ENCODE peak calls at places on chromosomes 4 and X, in seven cellular contexts. One of them, this sample, is unnamed.

GRCh38 chrX:103688949-103689348 is 2.5 kb upstream of the MORF4L2 start:
- DNase-seq in stomach: no peak
- DNase-seq in K562: no peak
- DNase-seq in tibial nerve: no peak
- DNase-seq in transverse colon: no peak
- DNase-seq in H1: no peak
- DNase-seq in suprapubic skin: no peak
- DNase-seq in this sample: peak

GRCh38 chr4:112881842-112882241 is 167.6 kb upstream of the ANK2 start:
- DNase-seq in suprapubic skin: no peak
- DNase-seq in H1: no peak
- DNase-seq in K562: no peak
- DNase-seq in transverse colon: no peak
- DNase-seq in stomach: no peak
- DNase-seq in tibial nerve: no peak
- DNase-seq in this sample: no peak

GRCh38 chr4:38046735-38047487 is 86.7 kb downstream of the PTTG2 start:
- DNase-seq in suprapubic skin: no peak
- DNase-seq in tibial nerve: no peak
- DNase-seq in H1: no peak
- DNase-seq in stomach: no peak
- DNase-seq in K562: no peak
- DNase-seq in transverse colon: no peak
- DNase-seq in this sample: no peak

GRCh38 chr4:77927991-77928925 is 65.6 kb downstream of the MRPL1 start:
- DNase-seq in transverse colon: peak
- DNase-seq in suprapubic skin: no peak
- DNase-seq in stomach: peak
- DNase-seq in H1: no peak
- DNase-seq in K562: no peak
- DNase-seq in tibial nerve: no peak
- DNase-seq in this sample: no peak

GRCh38 chr4:82380831-82381230 is 7.0 kb upstream of the HNRNPD start:
- DNase-seq in suprapubic skin: no peak
- DNase-seq in H1: no peak
- DNase-seq in stomach: no peak
- DNase-seq in tibial nerve: no peak
- DNase-seq in transverse colon: no peak
- DNase-seq in K562: no peak
- DNase-seq in this sample: no peak

GRCh38 chrX:41406211-41406610 is 40.9 kb upstream of the NYX start:
- DNase-seq in K562: no peak
- DNase-seq in stomach: no peak
- DNase-seq in suprapubic skin: no peak
- DNase-seq in H1: no peak
- DNase-seq in tibial nerve: no peak
- DNase-seq in transverse colon: no peak
- DNase-seq in this sample: no peak

GRCh38 chrX:113300580-113300979 is 459.9 kb upstream of the AMOT start:
- DNase-seq in transverse colon: no peak
- DNase-seq in K562: no peak
- DNase-seq in stomach: no peak
- DNase-seq in suprapubic skin: no peak
- DNase-seq in H1: no peak
- DNase-seq in tibial nerve: no peak
- DNase-seq in this sample: no peak

GRCh38 chr4:51932261-51932660 is 87.9 kb downstream of the LRRC66 start:
- DNase-seq in stomach: no peak
- DNase-seq in K562: no peak
- DNase-seq in transverse colon: no peak
- DNase-seq in tibial nerve: peak
- DNase-seq in suprapubic skin: no peak
- DNase-seq in H1: no peak
- DNase-seq in this sample: no peak

GRCh38 chr4:6633091-6633906 is 7.2 kb upstream of the MRFAP1 start:
- DNase-seq in stomach: no peak
- DNase-seq in H1: no peak
- DNase-seq in transverse colon: no peak
- DNase-seq in tibial nerve: no peak
- DNase-seq in suprapubic skin: no peak
- DNase-seq in K562: no peak
- DNase-seq in this sample: peak

GRCh38 chr4:188864741-188865140 is 725.5 kb downstream of the TRIML1 start:
- DNase-seq in K562: no peak
- DNase-seq in suprapubic skin: no peak
- DNase-seq in stomach: no peak
- DNase-seq in transverse colon: no peak
- DNase-seq in H1: no peak
- DNase-seq in tibial nerve: no peak
- DNase-seq in this sample: no peak

GRCh38 chr4:73599182-73599581 is 21.1 kb downstream of the RASSF6 start:
- DNase-seq in stomach: peak
- DNase-seq in tibial nerve: no peak
- DNase-seq in H1: no peak
- DNase-seq in K562: peak
- DNase-seq in transverse colon: peak
- DNase-seq in suprapubic skin: no peak
- DNase-seq in this sample: no peak

GRCh38 chr4:168484626-168485025 is 4.3 kb upstream of the DDX60L start:
- DNase-seq in H1: no peak
- DNase-seq in tibial nerve: no peak
- DNase-seq in suprapubic skin: no peak
- DNase-seq in stomach: no peak
- DNase-seq in transverse colon: no peak
- DNase-seq in K562: no peak
- DNase-seq in this sample: no peak

GRCh38 chrX:56564182-56564885 is 907 bp downstream of the UBQLN2 start:
- DNase-seq in stomach: no peak
- DNase-seq in suprapubic skin: no peak
- DNase-seq in tibial nerve: peak
- DNase-seq in transverse colon: peak
- DNase-seq in H1: no peak
- DNase-seq in K562: peak
- DNase-seq in this sample: peak

GRCh38 chr4:110164856-110165255 is 33.6 kb downstream of the ELOVL6 start:
- DNase-seq in H1: no peak
- DNase-seq in transverse colon: no peak
- DNase-seq in K562: no peak
- DNase-seq in stomach: no peak
- DNase-seq in suprapubic skin: no peak
- DNase-seq in tibial nerve: no peak
- DNase-seq in this sample: no peak

GRCh38 chr4:177489847-177490246 is 47.6 kb upstream of the AGA start:
- DNase-seq in transverse colon: no peak
- DNase-seq in tibial nerve: no peak
- DNase-seq in stomach: no peak
- DNase-seq in H1: no peak
- DNase-seq in K562: no peak
- DNase-seq in suprapubic skin: no peak
- DNase-seq in this sample: no peak

GRCh38 chr4:147733614-147734344 is 1.9 kb downstream of the ARHGAP10 start:
- DNase-seq in K562: no peak
- DNase-seq in H1: no peak
- DNase-seq in transverse colon: no peak
- DNase-seq in suprapubic skin: no peak
- DNase-seq in tibial nerve: peak
- DNase-seq in stomach: no peak
- DNase-seq in this sample: no peak
- TF ChIP-seq POLR2A in K562: no peak
- TF ChIP-seq POLR2A in H1: no peak
- TF ChIP-seq POLR2A in transverse colon: no peak
- TF ChIP-seq POLR2A in suprapubic skin: no peak
- TF ChIP-seq POLR2A in tibial nerve: no peak
- TF ChIP-seq POLR2A in stomach: no peak
- TF ChIP-seq POLR2A in this sample: no peak

GRCh38 chr4:145625677-145626622 is 6.8 kb downstream of the MMAA start:
- DNase-seq in tibial nerve: no peak
- DNase-seq in stomach: no peak
- DNase-seq in K562: no peak
- DNase-seq in H1: no peak
- DNase-seq in transverse colon: no peak
- DNase-seq in suprapubic skin: no peak
- DNase-seq in this sample: no peak

GRCh38 chr4:145623831-145624230 is 4.6 kb downstream of the MMAA start:
- DNase-seq in suprapubic skin: no peak
- DNase-seq in transverse colon: no peak
- DNase-seq in stomach: no peak
- DNase-seq in H1: no peak
- DNase-seq in K562: no peak
- DNase-seq in tibial nerve: no peak
- DNase-seq in this sample: peak

GRCh38 chr4:145626623-145626982 is 7.4 kb downstream of the MMAA start:
- DNase-seq in H1: no peak
- DNase-seq in suprapubic skin: no peak
- DNase-seq in transverse colon: no peak
- DNase-seq in tibial nerve: no peak
- DNase-seq in stomach: no peak
- DNase-seq in K562: no peak
- DNase-seq in this sample: no peak
- TF ChIP-seq POLR2A in H1: no peak
- TF ChIP-seq POLR2A in suprapubic skin: no peak
- TF ChIP-seq POLR2A in transverse colon: no peak
- TF ChIP-seq POLR2A in tibial nerve: no peak
- TF ChIP-seq POLR2A in stomach: no peak
- TF ChIP-seq POLR2A in K562: no peak
- TF ChIP-seq POLR2A in this sample: no peak

GRCh38 chrX:39690541-39691415 is 407.0 kb downstream of the BCOR start:
- DNase-seq in H1: no peak
- DNase-seq in suprapubic skin: no peak
- DNase-seq in transverse colon: peak
- DNase-seq in tibial nerve: no peak
- DNase-seq in K562: no peak
- DNase-seq in stomach: no peak
- DNase-seq in this sample: no peak

GRCh38 chrX:39689374-39690104 is 408.2 kb downstream of the BCOR start:
- DNase-seq in transverse colon: peak
- DNase-seq in tibial nerve: no peak
- DNase-seq in stomach: no peak
- DNase-seq in H1: no peak
- DNase-seq in suprapubic skin: no peak
- DNase-seq in K562: no peak
- DNase-seq in this sample: no peak

GRCh38 chrX:39688219-39688575 is 409.6 kb downstream of the BCOR start:
- DNase-seq in suprapubic skin: no peak
- DNase-seq in stomach: no peak
- DNase-seq in tibial nerve: no peak
- DNase-seq in K562: no peak
- DNase-seq in H1: no peak
- DNase-seq in transverse colon: no peak
- DNase-seq in this sample: no peak

GRCh38 chrX:39691724-39692123 is 406.0 kb downstream of the BCOR start:
- DNase-seq in stomach: no peak
- DNase-seq in suprapubic skin: no peak
- DNase-seq in tibial nerve: no peak
- DNase-seq in K562: no peak
- DNase-seq in transverse colon: no peak
- DNase-seq in H1: no peak
- DNase-seq in this sample: no peak

GRCh38 chrX:39688576-39689373 is 409.0 kb downstream of the BCOR start:
- DNase-seq in H1: no peak
- DNase-seq in tibial nerve: peak
- DNase-seq in suprapubic skin: no peak
- DNase-seq in K562: peak
- DNase-seq in transverse colon: peak
- DNase-seq in stomach: peak
- DNase-seq in this sample: peak
- TF ChIP-seq POLR2A in H1: no peak
- TF ChIP-seq POLR2A in tibial nerve: peak
- TF ChIP-seq POLR2A in suprapubic skin: no peak
- TF ChIP-seq POLR2A in K562: peak
- TF ChIP-seq POLR2A in transverse colon: peak
- TF ChIP-seq POLR2A in stomach: no peak
- TF ChIP-seq POLR2A in this sample: no peak

GRCh38 chr4:7941111-7942018 is 1.7 kb upstream of the AFAP1 start:
- DNase-seq in K562: no peak
- DNase-seq in stomach: no peak
- DNase-seq in H1: no peak
- DNase-seq in tibial nerve: no peak
- DNase-seq in suprapubic skin: no peak
- DNase-seq in transverse colon: no peak
- DNase-seq in this sample: no peak

GRCh38 chr4:7939377-7940108 is at the start of gene AFAP1:
- DNase-seq in transverse colon: peak
- DNase-seq in suprapubic skin: peak
- DNase-seq in tibial nerve: peak
- DNase-seq in K562: peak
- DNase-seq in H1: no peak
- DNase-seq in stomach: peak
- DNase-seq in this sample: peak

GRCh38 chr4:7936963-7937362 is 2.7 kb downstream of the AFAP1 start:
- DNase-seq in stomach: no peak
- DNase-seq in H1: no peak
- DNase-seq in K562: no peak
- DNase-seq in transverse colon: no peak
- DNase-seq in tibial nerve: no peak
- DNase-seq in suprapubic skin: no peak
- DNase-seq in this sample: no peak

GRCh38 chr4:7942019-7942556 is 2.4 kb upstream of the AFAP1 start:
- DNase-seq in K562: no peak
- DNase-seq in suprapubic skin: no peak
- DNase-seq in transverse colon: no peak
- DNase-seq in tibial nerve: no peak
- DNase-seq in stomach: no peak
- DNase-seq in H1: no peak
- DNase-seq in this sample: no peak

GRCh38 chr4:7938513-7939376 is 916 bp downstream of the AFAP1 start:
- DNase-seq in stomach: peak
- DNase-seq in K562: no peak
- DNase-seq in suprapubic skin: no peak
- DNase-seq in tibial nerve: peak
- DNase-seq in transverse colon: peak
- DNase-seq in H1: no peak
- DNase-seq in this sample: no peak
- TF ChIP-seq POLR2A in stomach: no peak
- TF ChIP-seq POLR2A in K562: no peak
- TF ChIP-seq POLR2A in suprapubic skin: no peak
- TF ChIP-seq POLR2A in tibial nerve: peak
- TF ChIP-seq POLR2A in transverse colon: no peak
- TF ChIP-seq POLR2A in H1: no peak
- TF ChIP-seq POLR2A in this sample: no peak

GRCh38 chrX:48918644-48919340 is at the start of gene PIM2:
- DNase-seq in transverse colon: peak
- DNase-seq in stomach: peak
- DNase-seq in tibial nerve: peak
- DNase-seq in suprapubic skin: peak
- DNase-seq in H1: peak
- DNase-seq in K562: peak
- DNase-seq in this sample: peak
- TF ChIP-seq POLR2A in transverse colon: peak
- TF ChIP-seq POLR2A in stomach: peak
- TF ChIP-seq POLR2A in tibial nerve: peak
- TF ChIP-seq POLR2A in suprapubic skin: peak
- TF ChIP-seq POLR2A in H1: peak
- TF ChIP-seq POLR2A in K562: peak
- TF ChIP-seq POLR2A in this sample: peak

DNA sequence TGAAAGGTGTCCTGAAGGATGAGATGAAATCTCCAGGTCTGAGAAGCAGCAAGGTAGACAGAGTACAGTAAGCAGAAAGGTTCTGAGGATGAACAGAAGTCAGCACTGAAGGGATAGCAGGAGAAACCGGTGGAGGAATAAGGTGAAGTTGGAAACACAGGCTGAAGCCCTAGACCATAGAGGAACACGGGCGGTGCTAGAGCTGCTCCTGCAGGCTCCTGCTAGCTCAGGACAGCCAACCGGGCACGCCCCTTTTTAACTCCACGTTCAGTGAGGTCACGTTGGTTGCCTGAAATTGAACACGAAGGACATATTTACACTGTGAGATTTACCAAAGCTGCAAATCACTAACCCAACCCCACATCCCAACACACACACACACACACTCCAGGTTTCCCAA is 1886.4 kb upstream of the AGA start:
- DNase-seq in tibial nerve: no peak
- DNase-seq in K562: no peak
- DNase-seq in suprapubic skin: no peak
- DNase-seq in H1: no peak
- DNase-seq in transverse colon: no peak
- DNase-seq in stomach: no peak
- DNase-seq in this sample: no peak
- TF ChIP-seq POLR2A in tibial nerve: no peak
- TF ChIP-seq POLR2A in K562: no peak
- TF ChIP-seq POLR2A in suprapubic skin: no peak
- TF ChIP-seq POLR2A in H1: no peak
- TF ChIP-seq POLR2A in transverse colon: no peak
- TF ChIP-seq POLR2A in stomach: no peak
- TF ChIP-seq POLR2A in this sample: no peak